ENCODE peak calls at places on chromosomes 7 and 10, in five cellular contexts. W is GM12878, O is caudate nucleus, L is aorta, N is A549. F is an unnamed sample.

GRCh38 chr10:110376021-110376773 is 71.5 kb upstream of the SMNDC1 start:
- DNase-seq in N (no peak), L (peak), W (no peak), O (no peak), F (no peak)

GRCh38 chr10:113067516-113067915 is 117.5 kb downstream of the TCF7L2 start:
- DNase-seq in L (no peak), N (no peak), W (no peak), O (no peak), F (no peak)

GRCh38 chr10:3172081-3172445 is 519 bp downstream of the PITRM1 start:
- DNase-seq in O (no peak), W (no peak), L (no peak), N (peak), F (no peak)

GRCh38 chr7:33421384-33421783 is 292.0 kb downstream of the BBS9 start:
- DNase-seq in W (no peak), L (no peak), O (no peak), N (no peak), F (no peak)

GRCh38 chr7:24580283-24580946 is 7.2 kb downstream of the PALS2 start:
- DNase-seq in L (no peak), N (peak), O (no peak), W (no peak), F (peak)

GRCh38 chr7:120856621-120857352 is 1.2 kb downstream of the TSPAN12 start:
- DNase-seq in L (peak), W (peak), N (peak), O (no peak), F (no peak)

GRCh38 chr7:92293887-92294616 is 48.3 kb downstream of the ANKIB1 start:
- DNase-seq in L (no peak), N (no peak), O (no peak), W (no peak), F (no peak)

GRCh38 chr7:51101111-51101757 is 215.4 kb downstream of the COBL start:
- DNase-seq in N (no peak), L (no peak), W (no peak), O (no peak), F (no peak)

GRCh38 chr10:52688906-52689305 is 83.7 kb downstream of the MBL2 start:
- DNase-seq in W (no peak), N (no peak), O (no peak), L (no peak), F (peak)

GRCh38 chr10:130769146-130770017 is 542.1 kb downstream of the TCERG1L start:
- DNase-seq in L (peak), N (no peak), O (no peak), W (no peak), F (no peak)

GRCh38 chr7:84238611-84239010 is 44.0 kb upstream of the SEMA3A start:
- DNase-seq in W (no peak), N (no peak), L (no peak), O (no peak), F (no peak)

GRCh38 chr7:42014625-42015412 is 222.2 kb downstream of the GLI3 start:
- DNase-seq in O (no peak), L (no peak), N (peak), W (no peak), F (no peak)

GRCh38 chr7:135801045-135801693 is 52.6 kb upstream of the FAM180A start:
- DNase-seq in L (no peak), W (peak), O (no peak), N (peak), F (no peak)

GRCh38 chr10:126175586-126176258 is 212.6 kb downstream of the ADAM12 start:
- DNase-seq in L (no peak), O (no peak), N (no peak), W (no peak), F (no peak)

GRCh38 chr10:33183658-33184057 is 150.8 kb downstream of the NRP1 start:
- DNase-seq in L (no peak), O (no peak), N (no peak), W (no peak), F (no peak)

GRCh38 chr7:4227105-4228010 is 454.7 kb upstream of the FOXK1 start:
- DNase-seq in L (peak), N (no peak), O (no peak), W (no peak), F (no peak)

GRCh38 chr7:136874393-136875032 is 6.1 kb downstream of the CHRM2 start:
- DNase-seq in W (no peak), N (peak), O (no peak), L (no peak), F (no peak)

GRCh38 chr10:88291289-88292184 is 291.6 kb downstream of the RNLS start:
- DNase-seq in L (no peak), O (no peak), N (no peak), W (no peak), F (no peak)

GRCh38 chr7:128954830-128955797 is 17.4 kb downstream of the IRF5 start:
- DNase-seq in N (no peak), L (no peak), W (no peak), O (no peak), F (no peak)
- H3K27ac ChIP-seq in N (no peak), L (no peak), W (peak), O (no peak), F (peak)

DNA sequence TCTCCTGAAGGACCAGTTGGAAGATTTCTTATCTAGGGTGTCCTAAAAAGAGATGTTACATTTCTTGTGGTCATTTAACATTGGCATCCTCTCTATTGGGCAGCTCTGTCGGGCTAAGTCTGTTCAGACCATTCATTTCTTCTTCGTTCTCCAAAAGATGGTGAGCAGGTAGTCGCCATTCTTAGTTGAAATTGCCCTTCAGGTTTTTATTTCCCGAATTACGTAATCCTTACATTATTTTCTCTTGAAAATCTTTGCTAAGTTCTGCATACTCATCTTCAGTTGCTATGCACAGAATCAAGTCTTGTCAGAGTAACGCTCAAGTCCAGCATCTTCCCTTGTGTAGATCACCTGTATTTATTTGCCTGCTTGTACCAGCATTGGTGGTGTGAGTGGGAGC is 53.6 kb downstream of the DAGLB start:
- DNase-seq in N (no peak), L (no peak), W (no peak), O (no peak), F (no peak)
- H3K27ac ChIP-seq in N (peak), L (no peak), W (peak), O (no peak), F (peak)

GRCh38 chr10:23604613-23605012 is 165.7 kb downstream of the OTUD1 start:
- DNase-seq in N (no peak), L (no peak), W (no peak), O (no peak), F (no peak)
- H3K27ac ChIP-seq in N (no peak), L (no peak), W (no peak), O (no peak), F (no peak)

GRCh38 chr7:107856806-107857540 is 34.0 kb upstream of the DLD start:
- DNase-seq in N (no peak), O (no peak), W (no peak), L (no peak), F (no peak)

GRCh38 chr7:107857541-107857912 is 33.5 kb upstream of the DLD start:
- DNase-seq in L (no peak), O (no peak), W (no peak), N (no peak), F (no peak)

GRCh38 chr7:107858280-107858679 is 32.7 kb upstream of the DLD start:
- DNase-seq in N (no peak), L (no peak), W (no peak), O (no peak), F (no peak)

GRCh38 chr7:107860981-107861652 is 29.9 kb upstream of the DLD start:
- DNase-seq in N (no peak), W (no peak), O (no peak), L (no peak), F (no peak)

DNA sequence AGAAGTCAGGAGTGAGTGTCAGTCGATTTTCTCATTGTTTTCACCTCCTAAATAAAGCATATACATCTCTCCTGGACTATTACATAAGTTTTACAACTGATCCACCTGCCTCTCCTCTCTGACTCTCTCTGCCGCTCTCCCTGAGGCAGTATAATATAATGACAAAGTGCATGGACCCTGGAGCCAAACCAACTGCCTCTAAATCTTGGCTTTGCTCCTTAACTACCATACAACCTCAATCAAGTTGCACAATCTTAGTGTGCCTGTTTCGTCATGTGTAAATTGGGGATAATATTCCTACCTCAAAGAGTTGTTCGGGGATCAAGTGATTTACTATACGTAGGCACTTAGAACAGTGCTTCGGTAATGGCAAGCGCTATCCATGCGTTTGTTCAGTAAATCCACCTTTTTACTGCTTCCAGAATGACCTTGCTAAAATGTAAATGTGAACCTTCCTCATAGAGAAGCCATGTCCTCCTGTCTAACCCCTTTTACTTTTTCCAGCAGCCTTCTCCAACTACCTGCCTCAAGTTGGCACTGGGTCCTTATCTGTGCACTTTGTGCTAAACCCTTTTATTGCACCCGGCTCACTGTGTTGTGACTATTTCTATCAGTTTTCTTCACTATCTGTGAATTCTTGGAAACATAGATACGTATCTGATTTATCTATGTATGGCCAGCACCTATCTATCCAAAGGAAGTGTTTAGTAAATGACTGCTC is 30.6 kb upstream of the DLD start:
- DNase-seq in N (no peak), W (no peak), O (no peak), L (no peak), F (no peak)
- H3K27ac ChIP-seq in N (no peak), W (no peak), O (no peak), L (no peak), F (no peak)